ENCODE peak calls at places on chromosomes 11 and 22, in four cellular contexts. T, S, A and O are unnamed samples.
A peak's percentile ranks its signal among the peaks of the same experiment; 100 is the strongest.

GRCh38 chr11:96021901-96022650 is 98.2 kb upstream of the MTMR2 start:
- DNase-seq in T (no peak), S (no peak), A (no peak), O (no peak)

GRCh38 chr11:111793863-111794262 is 27.7 kb upstream of the PPP2R1B start:
- DNase-seq in T (no peak), S (no peak), A (no peak), O (no peak)

GRCh38 chr11:8735094-8735493 is 52.5 kb downstream of the RPL27A start:
- DNase-seq in T (no peak), S (no peak), A (no peak), O (no peak)

GRCh38 chr11:132422725-132423124 is 1052.3 kb downstream of the NTM start:
- DNase-seq in T (no peak), S (no peak), A (no peak), O (no peak)

GRCh38 chr11:112150517-112150916 is 13.4 kb downstream of the IL18 start:
- DNase-seq in T (no peak), S (no peak), A (no peak), O (no peak)

GRCh38 chr11:44306469-44307244 is 3.3 kb downstream of the ALX4 start:
- DNase-seq in T (no peak), S (no peak), A (no peak), O (no peak)

GRCh38 chr11:78952866-78953265 is 378.2 kb upstream of the NARS2 start:
- DNase-seq in T (no peak), S (no peak), A (no peak), O (no peak)

GRCh38 chr22:26585104-26585790 is 4.7 kb downstream of the TPST2 start:
- DNase-seq in T (no peak), S (peak; percentile 91), A (no peak), O (no peak)

GRCh38 chr11:19903620-19904069 is 191.0 kb downstream of the NAV2 start:
- DNase-seq in T (peak; percentile 89), S (peak; percentile 77), A (peak; percentile 66), O (peak; percentile 81)

GRCh38 chr11:13140028-13140870 is 131.1 kb downstream of the RASSF10 start:
- DNase-seq in T (no peak), S (peak; percentile 97), A (no peak), O (no peak)

GRCh38 chr22:35517769-35518530 is 22.7 kb upstream of the RASD2 start:
- DNase-seq in T (no peak), S (no peak), A (no peak), O (no peak)